ENCODE peak calls at places on chromosomes 4 and X, in nine cellular contexts. One of them, this sample, is unnamed.

GRCh38 chrX:109889289-109890006 is 113.5 kb upstream of the TMEM164 start:
- DNase-seq in NCI-H2081: no peak
- DNase-seq in HT-29: no peak
- DNase-seq in choroid plexus epithelial cell: peak
- DNase-seq in GM12892: no peak
- DNase-seq in NCI-H2107: no peak
- DNase-seq in H9: no peak
- DNase-seq in spleen: no peak
- DNase-seq in A549: no peak
- DNase-seq in this sample: no peak

GRCh38 chrX:136162827-136163427 is 15.6 kb downstream of the FHL1 start:
- DNase-seq in A549: peak
- DNase-seq in HT-29: peak
- DNase-seq in choroid plexus epithelial cell: peak
- DNase-seq in GM12892: no peak
- DNase-seq in NCI-H2107: peak
- DNase-seq in spleen: no peak
- DNase-seq in NCI-H2081: no peak
- DNase-seq in H9: peak
- DNase-seq in this sample: peak

GRCh38 chrX:150774798-150775568 is 81.8 kb downstream of the MTMR1 start:
- DNase-seq in GM12892: no peak
- DNase-seq in choroid plexus epithelial cell: no peak
- DNase-seq in NCI-H2107: no peak
- DNase-seq in NCI-H2081: no peak
- DNase-seq in spleen: no peak
- DNase-seq in H9: no peak
- DNase-seq in HT-29: no peak
- DNase-seq in A549: no peak
- DNase-seq in this sample: no peak

GRCh38 chr4:114115526-114115925 is 136.1 kb upstream of the ARSJ start:
- DNase-seq in A549: no peak
- DNase-seq in HT-29: no peak
- DNase-seq in NCI-H2107: no peak
- DNase-seq in choroid plexus epithelial cell: no peak
- DNase-seq in GM12892: no peak
- DNase-seq in H9: no peak
- DNase-seq in NCI-H2081: no peak
- DNase-seq in spleen: no peak
- DNase-seq in this sample: no peak

GRCh38 chr4:169410839-169411770 is 140.3 kb upstream of the SH3RF1 start:
- DNase-seq in A549: peak
- DNase-seq in NCI-H2081: no peak
- DNase-seq in H9: peak
- DNase-seq in spleen: no peak
- DNase-seq in NCI-H2107: no peak
- DNase-seq in GM12892: peak
- DNase-seq in choroid plexus epithelial cell: peak
- DNase-seq in HT-29: peak
- DNase-seq in this sample: no peak

GRCh38 chr4:159684061-159684460 is 581.2 kb downstream of the RAPGEF2 start:
- DNase-seq in GM12892: no peak
- DNase-seq in A549: no peak
- DNase-seq in choroid plexus epithelial cell: no peak
- DNase-seq in H9: no peak
- DNase-seq in HT-29: no peak
- DNase-seq in spleen: no peak
- DNase-seq in NCI-H2081: no peak
- DNase-seq in NCI-H2107: no peak
- DNase-seq in this sample: no peak

GRCh38 chr4:42344749-42345148 is 52.5 kb upstream of the SHISA3 start:
- DNase-seq in GM12892: no peak
- DNase-seq in NCI-H2081: no peak
- DNase-seq in H9: no peak
- DNase-seq in NCI-H2107: no peak
- DNase-seq in HT-29: no peak
- DNase-seq in spleen: no peak
- DNase-seq in A549: no peak
- DNase-seq in choroid plexus epithelial cell: no peak
- DNase-seq in this sample: no peak

GRCh38 chr4:42608551-42608950 is 48.4 kb downstream of the ATP8A1 start:
- DNase-seq in A549: no peak
- DNase-seq in choroid plexus epithelial cell: no peak
- DNase-seq in HT-29: no peak
- DNase-seq in H9: no peak
- DNase-seq in spleen: no peak
- DNase-seq in NCI-H2107: no peak
- DNase-seq in NCI-H2081: no peak
- DNase-seq in GM12892: no peak
- DNase-seq in this sample: no peak

GRCh38 chr4:8308856-8309771 is 39.6 kb downstream of the HTRA3 start:
- DNase-seq in HT-29: no peak
- DNase-seq in A549: no peak
- DNase-seq in H9: no peak
- DNase-seq in GM12892: no peak
- DNase-seq in choroid plexus epithelial cell: peak
- DNase-seq in NCI-H2107: no peak
- DNase-seq in spleen: peak
- DNase-seq in NCI-H2081: no peak
- DNase-seq in this sample: peak

GRCh38 chr4:23754688-23755087 is 135.2 kb downstream of the PPARGC1A start:
- DNase-seq in A549: no peak
- DNase-seq in spleen: no peak
- DNase-seq in GM12892: no peak
- DNase-seq in H9: no peak
- DNase-seq in choroid plexus epithelial cell: no peak
- DNase-seq in NCI-H2081: no peak
- DNase-seq in HT-29: no peak
- DNase-seq in NCI-H2107: no peak
- DNase-seq in this sample: no peak

GRCh38 chr4:147157860-147158701 is 212.4 kb upstream of the TTC29 start:
- DNase-seq in A549: peak
- DNase-seq in NCI-H2107: no peak
- DNase-seq in spleen: peak
- DNase-seq in NCI-H2081: no peak
- DNase-seq in HT-29: peak
- DNase-seq in GM12892: no peak
- DNase-seq in choroid plexus epithelial cell: peak
- DNase-seq in H9: peak
- DNase-seq in this sample: peak

GRCh38 chrX:12984629-12985303 is 9.9 kb downstream of the TMSB4X start:
- DNase-seq in A549: peak
- DNase-seq in choroid plexus epithelial cell: peak
- DNase-seq in H9: no peak
- DNase-seq in GM12892: no peak
- DNase-seq in NCI-H2107: peak
- DNase-seq in NCI-H2081: peak
- DNase-seq in spleen: no peak
- DNase-seq in HT-29: peak
- DNase-seq in this sample: no peak

GRCh38 chr4:132396636-132397035 is 752.5 kb upstream of the PCDH10 start:
- DNase-seq in choroid plexus epithelial cell: peak
- DNase-seq in NCI-H2107: no peak
- DNase-seq in HT-29: no peak
- DNase-seq in H9: no peak
- DNase-seq in spleen: no peak
- DNase-seq in A549: no peak
- DNase-seq in GM12892: no peak
- DNase-seq in NCI-H2081: no peak
- DNase-seq in this sample: no peak

GRCh38 chr4:184548651-184549341 is 74.4 kb upstream of the IRF2 start:
- DNase-seq in H9: peak
- DNase-seq in A549: no peak
- DNase-seq in NCI-H2107: no peak
- DNase-seq in NCI-H2081: no peak
- DNase-seq in spleen: no peak
- DNase-seq in HT-29: no peak
- DNase-seq in choroid plexus epithelial cell: no peak
- DNase-seq in GM12892: no peak
- DNase-seq in this sample: no peak

GRCh38 chr4:7169134-7169533 is 23.2 kb upstream of the SORCS2 start:
- DNase-seq in NCI-H2081: no peak
- DNase-seq in H9: peak
- DNase-seq in GM12892: no peak
- DNase-seq in spleen: peak
- DNase-seq in choroid plexus epithelial cell: no peak
- DNase-seq in HT-29: no peak
- DNase-seq in NCI-H2107: no peak
- DNase-seq in A549: no peak
- DNase-seq in this sample: peak

GRCh38 chr4:150514709-150515108 is 67.2 kb upstream of the MAB21L2 start:
- DNase-seq in H9: no peak
- DNase-seq in NCI-H2107: no peak
- DNase-seq in GM12892: no peak
- DNase-seq in A549: peak
- DNase-seq in NCI-H2081: no peak
- DNase-seq in spleen: no peak
- DNase-seq in HT-29: no peak
- DNase-seq in choroid plexus epithelial cell: no peak
- DNase-seq in this sample: no peak

This sample was measured in posterior vena cava.